ENCODE peak calls at places on chromosomes 11 and 22, in four cellular contexts. R is transverse colon, W is AG04450, A is tibial artery. H is an unnamed sample.
A peak's percentile ranks its signal among the peaks of the same experiment; 100 is the strongest.

GRCh38 chr11:129313588-129314288 is 61.9 kb upstream of the BARX2 start:
- DNase-seq in R (no peak), W (no peak), A (peak; percentile 27), H (no peak)

GRCh38 chr22:33923033-33923432 is 2.8 kb upstream of the LARGE1 start:
- DNase-seq in R (no peak), W (no peak), A (no peak), H (no peak)

GRCh38 chr11:126682590-126682989 is 318.0 kb downstream of the KIRREL3 start:
- DNase-seq in R (no peak), W (no peak), A (no peak), H (no peak)

GRCh38 chr11:128694618-128695481 is 978 bp downstream of the FLI1 start:
- DNase-seq in R (no peak), W (no peak), A (no peak), H (no peak)

GRCh38 chr11:26227311-26227710 is 104.6 kb upstream of the ANO3 start:
- DNase-seq in R (no peak), W (peak; percentile 71), A (no peak), H (no peak)

GRCh38 chr11:27754035-27755017 is 54.1 kb upstream of the BDNF start:
- DNase-seq in R (no peak), W (peak; percentile 1), A (no peak), H (no peak)

GRCh38 chr11:5107285-5107684 is 30.9 kb downstream of the OR52A5 start:
- DNase-seq in R (no peak), W (no peak), A (no peak), H (no peak)

GRCh38 chr22:17712441-17712840 is 61.8 kb downstream of the BID start:
- DNase-seq in R (no peak), W (no peak), A (no peak), H (no peak)

GRCh38 chr11:40683010-40683409 is 776.4 kb downstream of the LRRC4C start:
- DNase-seq in R (no peak), W (no peak), A (no peak), H (no peak)

GRCh38 chr11:69636870-69637600 is 3.9 kb upstream of the CCND1 start:
- DNase-seq in R (no peak), W (no peak), A (no peak), H (no peak)

GRCh38 chr11:31641477-31642062 is 132.0 kb downstream of the ELP4 start:
- DNase-seq in R (peak; percentile 8), W (no peak), A (no peak), H (no peak)

GRCh38 chr11:5069272-5069671 is at the start of gene OR52E1:
- DNase-seq in R (no peak), W (no peak), A (no peak), H (no peak)

GRCh38 chr11:69746780-69747742 is 28.1 kb downstream of the FGF4 start:
- DNase-seq in R (no peak), W (no peak), A (no peak), H (no peak)

GRCh38 chr11:23767576-23767975 is 729.3 kb upstream of the LUZP2 start:
- DNase-seq in R (no peak), W (no peak), A (no peak), H (no peak)

GRCh38 chr11:1296287-1296686 is 13.1 kb downstream of the TOLLIP start:
- DNase-seq in R (no peak), W (no peak), A (peak; percentile 10), H (no peak)

GRCh38 chr22:39778055-39778454 is 115.5 kb downstream of the ENTHD1 start:
- DNase-seq in R (no peak), W (no peak), A (no peak), H (no peak)

GRCh38 chr11:130000552-130001176 is 2.0 kb downstream of the PRDM10 start:
- DNase-seq in R (no peak), W (no peak), A (no peak), H (no peak)

GRCh38 chr11:104531894-104532293 is 366.4 kb downstream of the CASP12 start:
- DNase-seq in R (no peak), W (no peak), A (no peak), H (no peak)

GRCh38 chr11:76621466-76621865 is 49.1 kb downstream of the LRRC32 start:
- DNase-seq in R (no peak), W (no peak), A (no peak), H (no peak)

GRCh38 chr11:132895340-132895739 is 637.0 kb downstream of the OPCML start:
- DNase-seq in R (no peak), W (peak; percentile 84), A (no peak), H (no peak)

GRCh38 chr11:115221461-115222069 is 282.6 kb downstream of the CADM1 start:
- DNase-seq in R (no peak), W (no peak), A (no peak), H (no peak)

GRCh38 chr11:117641008-117641915 is 155.8 kb downstream of the DSCAML1 start:
- DNase-seq in R (no peak), W (no peak), A (no peak), H (no peak)

GRCh38 chr22:38938221-38938620 is 19.2 kb upstream of the APOBEC3A start:
- DNase-seq in R (no peak), W (no peak), A (no peak), H (no peak)

GRCh38 chr22:27820896-27821866 is 19.6 kb upstream of the MN1 start:
- DNase-seq in R (no peak), W (no peak), A (no peak), H (no peak)

GRCh38 chr22:20237480-20238440 is 30.4 kb downstream of the RTN4R start:
- DNase-seq in R (no peak), W (no peak), A (no peak), H (no peak)

GRCh38 chr11:92383430-92383829 is 158.8 kb downstream of the FAT3 start:
- DNase-seq in R (no peak), W (no peak), A (peak; percentile 47), H (no peak)

GRCh38 chr22:36569999-36570398 is 41.0 kb upstream of the EIF3D start:
- DNase-seq in R (no peak), W (no peak), A (no peak), H (no peak)

GRCh38 chr11:86476109-86476861 is 101.6 kb downstream of the CCDC81 start:
- DNase-seq in R (peak; percentile 37), W (no peak), A (no peak), H (no peak)

GRCh38 chr11:19934828-19935259 is 222.2 kb downstream of the NAV2 start:
- DNase-seq in R (no peak), W (no peak), A (peak; percentile 49), H (no peak)

GRCh38 chr11:54558919-54559318 is 44.9 kb downstream of the OR4C46 start:
- DNase-seq in R (no peak), W (no peak), A (no peak), H (no peak)

GRCh38 chr22:40499187-40499753 is 128.9 kb downstream of the SGSM3 start:
- DNase-seq in R (no peak), W (peak; percentile 90), A (peak; percentile 72), H (no peak)

GRCh38 chr11:78149646-78150045 is 10.2 kb upstream of the ALG8 start:
- DNase-seq in R (no peak), W (peak; percentile 47), A (peak; percentile 65), H (peak; percentile 61)

GRCh38 chr22:18063311-18063710 is 14.5 kb upstream of the PEX26 start:
- DNase-seq in R (no peak), W (no peak), A (no peak), H (no peak)

GRCh38 chr22:29907753-29908515 is 25.0 kb downstream of the MTMR3 start:
- DNase-seq in R (peak; percentile 86), W (peak; percentile 96), A (peak; percentile 64), H (no peak)

GRCh38 chr22:22928666-22929380 is 41.2 kb downstream of the IGLL5 start:
- DNase-seq in R (peak; percentile 78), W (no peak), A (no peak), H (no peak)

GRCh38 chr11:91926967-91927366 is 297.7 kb upstream of the FAT3 start:
- DNase-seq in R (peak; percentile 40), W (no peak), A (peak; percentile 53), H (no peak)

GRCh38 chr22:43747877-43748276 is 64.2 kb downstream of the EFCAB6 start:
- DNase-seq in R (no peak), W (no peak), A (no peak), H (no peak)
- TF ChIP-seq CTCF in R (no peak), W (peak; percentile 9), A (no peak), H (no peak)

DNA sequence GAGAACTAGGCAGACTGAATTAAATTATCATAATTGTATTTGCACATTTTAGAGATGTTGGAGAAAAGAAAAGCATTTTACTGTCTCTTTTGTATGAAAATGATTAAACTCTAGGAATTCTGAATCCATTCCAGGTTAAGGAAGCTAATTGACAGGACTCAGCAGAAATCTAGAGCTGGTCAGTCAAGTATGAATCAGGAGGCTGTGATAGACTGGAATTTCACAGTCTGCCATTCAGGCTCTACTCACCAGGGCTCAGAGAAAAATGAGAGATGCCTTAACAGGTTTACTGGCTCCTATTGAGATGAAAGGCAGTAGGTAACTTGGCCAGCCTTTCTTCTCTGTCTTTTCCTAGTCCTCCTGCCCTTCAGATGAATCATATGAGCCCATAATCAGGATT is 693.9 kb upstream of the CHORDC1 start:
- DNase-seq in R (no peak), W (no peak), A (no peak), H (no peak)
- H3K27me3 ChIP-seq in R (no peaks in the 10 kb centered on the region), W (no peaks in the 10 kb centered on the region), A (no peaks in the 10 kb centered on the region), H (no peaks in the 10 kb centered on the region)

DNA sequence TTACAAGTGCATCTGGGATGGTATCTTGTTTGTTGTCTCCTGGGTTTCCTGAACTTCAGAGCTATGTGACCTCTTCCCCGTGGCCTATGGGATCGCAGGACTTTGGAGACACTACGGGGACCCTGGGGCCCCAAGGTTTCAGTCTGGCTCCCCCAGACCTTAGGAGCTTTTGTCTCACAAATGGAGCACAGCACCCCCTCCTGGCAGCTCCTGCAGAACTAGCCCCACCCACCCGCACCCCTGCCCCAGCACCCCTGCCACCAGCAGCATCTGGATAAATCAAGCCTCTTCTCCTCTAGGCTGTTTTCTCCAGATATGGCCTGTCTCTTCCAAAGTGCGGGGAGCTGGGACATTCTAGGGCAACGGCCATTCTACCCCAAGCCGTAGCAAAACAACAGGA is 10.4 kb downstream of the RCOR2 start:
- DNase-seq in R (peak; percentile 34), W (no peak), A (no peak), H (no peak)
- TF ChIP-seq CTCF in R (peak; percentile 31), W (peak; percentile 20), A (no peak), H (peak; percentile 43)

GRCh38 chr11:124748100-124748418 is 4.0 kb downstream of the VSIG2 start:
- DNase-seq in R (no peak), W (no peak), A (no peak), H (no peak)
- H3K27me3 ChIP-seq in R (peaks cover 53% of the 10 kb centered on the region), W (peaks cover 8% of the 10 kb centered on the region), A (no peaks in the 10 kb centered on the region), H (peaks cover 11% of the 10 kb centered on the region)

DNA sequence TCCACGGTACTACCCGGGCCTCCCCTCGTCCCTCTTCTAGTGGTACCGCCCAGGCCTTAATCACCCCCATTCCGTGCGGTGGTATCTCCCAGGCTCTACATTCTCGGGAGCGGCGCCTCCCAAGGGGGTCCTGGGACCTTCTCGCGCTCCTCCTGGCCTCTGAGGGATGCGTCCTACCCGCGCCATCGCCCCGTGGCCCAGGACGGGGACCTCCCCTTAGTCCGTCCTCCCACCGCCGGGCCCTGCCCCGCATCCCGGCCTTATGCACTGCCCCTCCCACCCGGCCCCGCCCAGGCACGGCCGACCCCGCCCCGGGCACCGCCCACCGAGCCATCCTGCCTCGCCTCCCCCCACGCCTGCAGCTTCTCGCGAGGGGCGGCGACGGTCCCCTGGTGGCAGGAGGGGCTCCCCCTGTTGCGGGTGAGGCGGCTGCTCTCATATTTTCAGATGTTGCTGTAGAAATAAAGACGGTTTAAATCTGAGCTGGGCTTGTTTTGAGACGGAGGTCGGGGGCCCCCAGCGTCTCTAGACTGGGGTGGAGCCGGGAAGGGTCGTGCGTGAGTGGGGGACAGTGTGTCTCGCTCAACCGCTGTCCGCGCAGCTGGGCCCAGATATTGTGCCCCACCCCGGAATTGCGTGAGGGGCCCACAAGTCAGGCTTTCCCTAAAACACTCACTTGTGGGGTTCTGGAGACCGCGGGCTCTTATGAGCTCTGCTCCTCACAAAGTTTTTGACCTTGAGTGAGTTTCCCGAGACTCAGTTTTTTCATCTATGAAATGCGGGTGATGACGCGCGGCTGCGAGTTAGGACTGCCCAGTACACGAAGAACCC is 845 bp upstream of the RAB1B start:
- DNase-seq in R (peak; percentile 92), W (peak; percentile 58), A (peak; percentile 90), H (peak; percentile 82)
- TF ChIP-seq CTCF in R (peak; percentile 21), W (peak; percentile 38), A (peak; percentile 40), H (no peak)

H was measured in dorsolateral prefrontal cortex.